ENCODE peak calls at places on chromosomes 12 and 14, in nine cellular contexts. F, K, O, W, N, C, P, Y and B are unnamed samples.

GRCh38 chr14:103808403-103809001 is 38.9 kb downstream of the PPP1R13B start:
- DNase-seq in Y (peak), F (peak), N (peak), K (peak), P (peak), O (peak), C (peak), W (peak), B (peak)

GRCh38 chr14:97290065-97290464 is 492.9 kb downstream of the VRK1 start:
- DNase-seq in W (no peak), N (no peak), P (no peak), F (no peak), Y (no peak), C (no peak), O (no peak), K (no peak), B (no peak)

GRCh38 chr14:42140831-42141279 is 534.2 kb downstream of the LRFN5 start:
- DNase-seq in N (no peak), C (no peak), W (no peak), K (no peak), O (peak), F (no peak), P (peak), Y (no peak), B (no peak)

GRCh38 chr12:56716933-56717880 is 7.9 kb downstream of the NACA start:
- DNase-seq in C (peak), Y (no peak), F (peak), O (no peak), W (no peak), N (no peak), P (no peak), K (no peak), B (no peak)

GRCh38 chr12:75366629-75367028 is 24.3 kb upstream of the GLIPR1L2 start:
- DNase-seq in K (no peak), C (no peak), N (no peak), P (peak), Y (no peak), W (no peak), F (no peak), O (no peak), B (no peak)

GRCh38 chr12:122309564-122310121 is 43.3 kb upstream of the VPS33A start:
- DNase-seq in Y (no peak), C (no peak), W (no peak), N (no peak), O (no peak), P (no peak), K (no peak), F (no peak), B (no peak)

GRCh38 chr12:19375888-19376287 is 63.4 kb upstream of the AEBP2 start:
- DNase-seq in N (no peak), F (no peak), C (no peak), P (no peak), O (no peak), K (no peak), W (no peak), Y (no peak), B (no peak)

GRCh38 chr12:76450690-76451089 is 102.5 kb upstream of the BBS10 start:
- DNase-seq in F (no peak), P (peak), N (no peak), C (no peak), O (no peak), K (no peak), Y (peak), W (no peak), B (no peak)

GRCh38 chr14:92914087-92914656 is 8.8 kb upstream of the CHGA start:
- DNase-seq in P (peak), K (no peak), C (no peak), Y (no peak), F (no peak), N (peak), W (no peak), O (no peak), B (no peak)

GRCh38 chr12:93682846-93683261 is 5.7 kb downstream of the CRADD start:
- DNase-seq in K (peak), W (no peak), P (no peak), F (no peak), C (no peak), Y (no peak), N (peak), O (no peak), B (no peak)

GRCh38 chr12:110721570-110721969 is 21.1 kb downstream of the PPP1CC start:
- DNase-seq in F (no peak), P (no peak), Y (no peak), O (no peak), W (no peak), K (no peak), N (no peak), C (no peak), B (no peak)

GRCh38 chr12:121582583-121583333 is 1.9 kb upstream of the KDM2B start:
- DNase-seq in P (peak), Y (no peak), K (no peak), W (no peak), F (no peak), O (no peak), N (peak), C (no peak), B (no peak)

GRCh38 chr12:1628671-1629337 is at the start of gene WNT5B:
- DNase-seq in O (no peak), K (no peak), W (no peak), P (no peak), Y (no peak), C (no peak), N (peak), F (no peak), B (no peak)

GRCh38 chr14:32109676-32110075 is 32.6 kb downstream of the ARHGAP5 start:
- DNase-seq in N (no peak), K (no peak), C (no peak), W (no peak), F (no peak), Y (no peak), P (peak), O (no peak), B (no peak)

GRCh38 chr12:108838194-108839010 is 19.0 kb downstream of the SSH1 start:
- DNase-seq in W (peak), C (peak), P (peak), Y (peak), O (peak), K (peak), F (peak), N (no peak), B (no peak)

GRCh38 chr14:21054123-21054767 is 3.4 kb upstream of the RNASE8 start:
- DNase-seq in P (no peak), F (no peak), N (no peak), C (no peak), K (no peak), Y (no peak), O (no peak), W (no peak), B (no peak)

GRCh38 chr14:89237923-89238529 is 179.0 kb downstream of the FOXN3 start:
- DNase-seq in N (peak), F (no peak), W (no peak), O (no peak), Y (no peak), P (peak), K (no peak), C (no peak), B (no peak)

GRCh38 chr12:27940756-27941402 is 31.7 kb downstream of the PTHLH start:
- DNase-seq in F (peak), P (peak), Y (peak), C (peak), N (peak), W (peak), K (peak), O (peak), B (no peak)

GRCh38 chr14:49550284-49551184 is 35.6 kb downstream of the RPS29 start:
- DNase-seq in O (no peak), N (peak), C (no peak), P (peak), W (no peak), F (no peak), K (no peak), Y (no peak), B (no peak)

GRCh38 chr12:21891763-21892217 is 49.4 kb downstream of the ABCC9 start:
- DNase-seq in Y (no peak), P (peak), C (peak), W (no peak), N (no peak), F (peak), O (no peak), K (peak), B (no peak)

GRCh38 chr12:100437038-100437841 is 36.4 kb upstream of the NR1H4 start:
- DNase-seq in F (no peak), Y (no peak), C (peak), O (no peak), K (no peak), W (no peak), N (no peak), P (no peak), B (no peak)

GRCh38 chr12:107444771-107445170 is 240.8 kb upstream of the PWP1 start:
- DNase-seq in K (no peak), N (no peak), P (no peak), Y (peak), C (no peak), O (no peak), W (no peak), F (no peak), B (no peak)

GRCh38 chr12:6292606-6293005 is 17.9 kb upstream of the PLEKHG6 start:
- DNase-seq in P (peak), C (no peak), F (no peak), W (no peak), O (no peak), Y (no peak), K (no peak), N (no peak), B (no peak)

GRCh38 chr12:22334696-22335290 is at the start of gene ST8SIA1:
- DNase-seq in W (peak), K (peak), C (peak), F (peak), O (no peak), P (peak), Y (no peak), N (peak), B (no peak)

GRCh38 chr12:121468451-121468850 is 68.5 kb downstream of the RNF34 start:
- DNase-seq in F (no peak), C (no peak), W (no peak), Y (no peak), K (no peak), N (peak), O (no peak), P (no peak), B (no peak)

GRCh38 chr14:29529418-29529817 is 398.2 kb downstream of the PRKD1 start:
- DNase-seq in F (no peak), Y (no peak), P (peak), K (no peak), C (no peak), N (peak), O (no peak), W (no peak), B (no peak)

GRCh38 chr12:97984951-97985350 is 522.3 kb downstream of the RMST start:
- DNase-seq in O (no peak), P (no peak), Y (no peak), K (no peak), C (no peak), W (no peak), F (no peak), N (no peak), B (no peak)

GRCh38 chr14:92644166-92644565 is 104.3 kb downstream of the LGMN start:
- DNase-seq in Y (no peak), P (peak), K (no peak), C (no peak), N (no peak), O (no peak), F (no peak), W (no peak), B (no peak)

GRCh38 chr12:46964496-46965098 is 114.8 kb upstream of the PCED1B start:
- DNase-seq in F (no peak), O (no peak), P (peak), C (no peak), Y (peak), W (no peak), N (peak), K (no peak), B (no peak)

GRCh38 chr14:23034498-23035302 is at the start of gene PSMB5:
- DNase-seq in Y (peak), C (peak), P (peak), K (peak), O (peak), F (peak), W (peak), N (peak), B (no peak)

GRCh38 chr14:71103662-71104484 is 196.6 kb downstream of the PCNX1 start:
- DNase-seq in F (no peak), O (peak), P (peak), W (no peak), Y (no peak), C (no peak), K (no peak), N (peak), B (no peak)

GRCh38 chr12:124422142-124422569 is 127.3 kb downstream of the RFLNA start:
- DNase-seq in P (no peak), C (peak), F (peak), N (no peak), W (peak), O (no peak), Y (no peak), K (peak), B (no peak)

GRCh38 chr12:124419292-124420040 is 124.6 kb downstream of the RFLNA start:
- DNase-seq in N (no peak), Y (no peak), O (no peak), W (no peak), C (no peak), F (no peak), K (no peak), P (no peak), B (no peak)

GRCh38 chr12:124418791-124419190 is 123.9 kb downstream of the RFLNA start:
- DNase-seq in F (peak), P (no peak), O (no peak), W (no peak), N (no peak), Y (no peak), K (no peak), C (no peak), B (no peak)

GRCh38 chr12:124420972-124421674 is 126.2 kb downstream of the RFLNA start:
- DNase-seq in P (no peak), W (no peak), F (peak), Y (no peak), N (no peak), K (peak), C (no peak), O (no peak), B (peak)

GRCh38 chr12:124420041-124420765 is 125.3 kb downstream of the RFLNA start:
- DNase-seq in C (no peak), O (no peak), F (no peak), W (no peak), P (no peak), Y (no peak), K (no peak), N (no peak), B (no peak)
- H3K27ac ChIP-seq in C (peak), O (no peak), F (peak), W (peak), P (peak), Y (no peak), K (peak), N (no peak), B (peak)

DNA sequence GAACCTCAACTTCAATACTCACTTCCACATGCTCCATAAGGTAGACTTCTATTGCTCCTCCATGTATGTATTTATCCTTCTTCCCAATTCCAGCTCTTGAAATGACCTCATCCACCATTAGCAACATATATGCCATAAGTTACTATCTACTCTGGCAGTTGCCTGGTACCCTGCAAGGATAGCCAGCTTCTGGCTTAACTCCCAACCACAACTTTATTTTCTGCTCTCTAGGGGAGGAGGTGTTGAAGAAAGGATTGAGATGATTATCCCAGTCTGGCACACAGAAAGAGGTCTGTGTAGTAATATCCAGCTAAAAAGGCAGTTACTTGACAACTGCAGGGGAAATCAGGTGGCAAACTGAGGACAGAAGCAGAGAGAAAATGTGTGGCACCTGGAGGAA is 71.5 kb upstream of the MDM1 start:
- DNase-seq in P (peak), N (no peak), F (no peak), C (no peak), Y (no peak), W (no peak), K (no peak), O (no peak), B (no peak)
- H3K27ac ChIP-seq in P (no peak), N (no peak), F (no peak), C (no peak), Y (no peak), W (no peak), K (no peak), O (peak), B (no peak)

DNA sequence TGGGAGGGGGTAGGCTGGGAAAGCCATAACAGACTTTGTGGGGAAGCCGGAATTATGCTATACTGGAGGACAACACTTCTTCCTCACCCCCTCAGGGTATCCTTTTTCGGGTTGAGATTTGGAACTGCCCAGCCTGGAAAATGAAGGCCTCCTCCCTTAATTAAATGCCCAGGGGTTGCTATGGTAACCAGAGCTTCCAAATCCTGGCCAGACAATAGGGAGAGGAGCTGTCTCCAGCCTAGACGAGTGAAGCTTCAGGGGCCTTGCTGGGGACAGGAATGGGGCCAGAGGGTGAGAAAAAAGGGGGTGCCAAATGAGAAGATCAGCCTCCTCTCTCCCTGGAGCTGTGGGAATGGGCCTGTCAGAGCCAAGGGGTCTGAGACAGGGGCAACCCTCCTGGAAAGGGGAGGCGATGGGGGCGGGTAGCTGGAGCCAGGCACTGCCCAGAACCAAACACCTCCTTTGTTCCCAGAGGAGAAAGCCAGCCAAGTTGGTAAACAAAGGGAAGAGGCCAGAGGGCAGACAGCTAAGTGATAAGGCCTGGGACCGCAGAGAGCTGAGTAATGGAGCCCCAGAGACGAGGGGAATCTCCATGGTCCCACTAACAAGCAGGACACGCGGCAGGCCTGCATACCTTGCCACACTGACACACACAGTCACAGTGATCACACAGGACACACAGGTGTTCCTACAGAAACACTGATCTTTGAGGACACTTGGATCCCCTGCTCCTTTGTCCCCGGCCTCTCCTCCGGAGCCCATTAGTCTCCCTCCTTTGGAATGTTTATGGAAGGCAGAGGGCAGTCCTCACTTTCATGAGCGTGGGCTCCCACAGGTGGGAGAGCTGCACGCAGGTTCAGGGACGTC is 17.9 kb upstream of the RND1 start:
- DNase-seq in N (peak), F (no peak), Y (no peak), K (no peak), O (no peak), P (peak), W (no peak), C (no peak), B (no peak)
- H3K27ac ChIP-seq in N (peak), F (no peak), Y (no peak), K (peak), O (peak), P (peak), W (peak), C (no peak), B (no peak)

GRCh38 chr14:104972301-104973211 is 5.6 kb downstream of the AHNAK2 start:
- DNase-seq in C (peak), W (peak), P (no peak), Y (no peak), O (no peak), N (no peak), F (peak), K (peak), B (no peak)
- H3K27ac ChIP-seq in C (peak), W (peak), P (no peak), Y (peak), O (peak), N (no peak), F (peak), K (peak), B (no peak)

GRCh38 chr12:131203666-131204415 is 250.1 kb downstream of the ADGRD1 start:
- DNase-seq in C (no peak), N (no peak), Y (peak), W (no peak), O (no peak), F (peak), P (no peak), K (no peak), B (no peak)

GRCh38 chr12:131208425-131208824 is 254.7 kb downstream of the ADGRD1 start:
- DNase-seq in F (peak), W (no peak), C (peak), Y (no peak), P (no peak), K (no peak), O (no peak), N (no peak), B (no peak)

GRCh38 chr12:131202592-131203378 is 249.1 kb downstream of the ADGRD1 start:
- DNase-seq in F (peak), C (no peak), K (no peak), P (no peak), O (no peak), Y (peak), W (no peak), N (no peak), B (no peak)

GRCh38 chr12:131204416-131205311 is 251.0 kb downstream of the ADGRD1 start:
- DNase-seq in Y (peak), K (no peak), O (no peak), N (no peak), W (no peak), C (no peak), F (peak), P (no peak), B (no peak)

GRCh38 chr12:131205534-131205933 is 251.8 kb downstream of the ADGRD1 start:
- DNase-seq in C (no peak), F (no peak), P (no peak), N (no peak), Y (no peak), O (no peak), W (no peak), K (no peak), B (no peak)
- H3K27ac ChIP-seq in C (no peak), F (no peak), P (no peak), N (no peak), Y (no peak), O (no peak), W (no peak), K (no peak), B (no peak)